ENCODE peak calls at places on chromosome 20, in four cellular contexts. C is GM12878, D is K562, W is HepG2. A is an unnamed sample.

GRCh38 chr20:16803965-16804792 is 56.0 kb downstream of the OTOR start:
- DNase-seq in C (no peak), D (peak; percentile 37), W (peak; percentile 47), A (peak; percentile 67)

GRCh38 chr20:22680031-22680740 is 95.8 kb upstream of the FOXA2 start:
- DNase-seq in C (no peak), D (no peak), W (peak; percentile 58), A (no peak)

GRCh38 chr20:17857639-17858449 is 110.8 kb downstream of the SNX5 start:
- DNase-seq in C (no peak), D (no peak), W (no peak), A (no peak)

GRCh38 chr20:37518606-37519507 is 2.2 kb upstream of the NNAT start:
- DNase-seq in C (no peak), D (no peak), W (no peak), A (no peak)

GRCh38 chr20:19137641-19138040 is 74.8 kb upstream of the SLC24A3 start:
- DNase-seq in C (no peak), D (no peak), W (no peak), A (no peak)

GRCh38 chr20:23119456-23120216 is 33.5 kb upstream of the CD93 start:
- DNase-seq in C (no peak), D (no peak), W (no peak), A (no peak)

GRCh38 chr20:25019381-25020155 is 27.0 kb upstream of the APMAP start:
- DNase-seq in C (no peak), D (no peak), W (peak; percentile 44), A (no peak)

GRCh38 chr20:57707320-57707719 is 2.5 kb downstream of the PMEPA1 start:
- DNase-seq in C (no peak), D (no peak), W (no peak), A (no peak)

GRCh38 chr20:6348908-6349307 is 226.1 kb upstream of the FERMT1 start:
- DNase-seq in C (no peak), D (no peak), W (no peak), A (no peak)

GRCh38 chr20:50387996-50388332 is 122.2 kb upstream of the PTPN1 start:
- DNase-seq in C (no peak), D (no peak), W (no peak), A (no peak)
- TF ChIP-seq USF2 in C (no peak), D (no peak), W (no peak), A (no peak)

DNA sequence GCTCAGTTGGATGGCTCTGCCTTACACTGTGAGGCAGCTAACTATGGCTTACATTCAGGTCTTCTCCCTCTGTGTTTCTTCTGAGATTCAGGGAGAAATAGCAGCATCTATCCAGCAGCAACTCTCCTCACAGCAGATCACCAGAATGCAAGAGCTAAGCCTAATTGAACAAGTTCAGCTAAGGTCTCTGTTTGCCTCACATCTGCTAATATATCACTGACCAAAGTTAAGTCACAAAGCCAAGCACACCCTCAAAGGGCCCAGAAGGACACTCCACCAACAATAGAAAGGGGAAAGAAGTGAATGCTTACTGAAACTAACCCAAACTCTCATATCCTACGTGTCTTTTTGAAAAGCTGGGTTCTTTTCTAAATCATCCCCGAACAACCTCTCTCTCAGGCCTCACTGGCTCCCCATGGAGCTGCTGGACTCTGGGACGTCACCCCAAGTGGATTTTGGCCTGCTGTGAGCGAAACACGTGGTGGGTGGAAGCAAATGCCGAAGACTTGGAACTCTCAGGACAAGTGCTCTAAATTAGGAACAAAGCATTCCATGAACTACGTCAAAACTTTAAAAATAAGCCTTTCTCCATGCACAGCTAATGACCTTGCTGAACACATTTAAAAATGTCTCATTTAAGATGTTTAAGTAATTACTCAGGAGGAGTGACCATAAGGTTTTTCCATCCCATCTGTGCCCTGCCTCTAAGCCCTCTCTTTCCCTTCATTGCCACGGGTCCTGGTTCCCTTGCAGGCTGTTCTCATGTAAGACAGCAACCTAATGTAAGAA is 167.5 kb upstream of the PLCB4 start:
- DNase-seq in C (no peak), D (no peak), W (no peak), A (no peak)
- TF ChIP-seq EP300 in C (no peak), D (no peak), W (no peak), A (no peak)

DNA sequence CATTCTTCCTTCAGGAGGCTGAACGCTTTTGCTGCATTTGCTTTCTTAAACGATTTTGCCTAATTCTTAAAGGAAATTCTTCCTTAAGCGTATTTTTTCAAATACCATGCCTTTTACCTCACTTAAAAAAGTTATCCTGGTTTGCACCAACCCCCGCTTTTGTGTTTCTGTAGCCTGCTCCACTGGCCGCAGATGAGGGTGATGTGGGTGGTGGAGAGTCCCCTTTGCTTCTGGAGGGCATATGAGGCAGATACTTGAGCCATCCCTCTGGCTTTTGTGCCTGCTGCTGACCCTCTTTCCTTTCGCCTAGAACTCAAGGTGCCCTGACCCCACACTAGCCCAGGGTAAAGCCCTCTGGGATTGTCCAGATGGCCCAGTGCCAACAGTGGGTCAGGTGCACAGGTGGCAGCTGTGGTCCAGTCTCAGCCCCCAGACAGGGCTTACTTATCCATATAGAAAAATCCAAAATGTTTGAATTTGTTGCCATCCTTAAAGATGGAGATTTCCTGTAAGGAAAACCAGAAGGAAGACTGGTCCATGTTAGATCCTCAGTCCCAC is 43.9 kb downstream of the SPATA2 start:
- DNase-seq in C (no peak), D (no peak), W (no peak), A (no peak)
- TF ChIP-seq ZBTB33 in C (no peak), D (no peak), W (no peak), A (no peak)

GRCh38 chr20:4150095-4150492 is 134.7 kb upstream of the RNF24 start:
- DNase-seq in C (no peak), D (no peak), W (no peak), A (no peak)
- TF ChIP-seq USF2 in C (no peak), D (no peak), W (no peak), A (no peak)

GRCh38 chr20:15546624-15547023 is 1026.6 kb downstream of the KIF16B start:
- DNase-seq in C (no peak), D (no peak), W (no peak), A (no peak)
- TF ChIP-seq EP300 in C (no peak), D (no peak), W (no peak), A (no peak)

GRCh38 chr20:38973107-38973506 is 11.0 kb downstream of the DHX35 start:
- DNase-seq in C (no peak), D (no peak), W (no peak), A (no peak)

GRCh38 chr20:38968090-38968489 is 5.9 kb downstream of the DHX35 start:
- DNase-seq in C (no peak), D (no peak), W (no peak), A (no peak)

GRCh38 chr20:38969708-38970107 is 7.6 kb downstream of the DHX35 start:
- DNase-seq in C (no peak), D (no peak), W (peak; percentile 27), A (no peak)

GRCh38 chr20:38973546-38974120 is 11.5 kb downstream of the DHX35 start:
- DNase-seq in C (no peak), D (no peak), W (no peak), A (no peak)

GRCh38 chr20:38970302-38970701 is 8.2 kb downstream of the DHX35 start:
- DNase-seq in C (no peak), D (no peak), W (no peak), A (no peak)
- TF ChIP-seq ZBTB33 in C (no peak), D (no peak), W (no peak), A (no peak)

GRCh38 chr20:588932-589672 is 21.0 kb downstream of the TCF15 start:
- DNase-seq in C (peak; percentile 66), D (no peak), W (no peak), A (peak; percentile 32)

GRCh38 chr20:591941-592340 is 18.2 kb downstream of the TCF15 start:
- DNase-seq in C (no peak), D (no peak), W (no peak), A (no peak)

GRCh38 chr20:595330-596308 is 14.5 kb downstream of the TCF15 start:
- DNase-seq in C (no peak), D (no peak), W (no peak), A (no peak)

GRCh38 chr20:588476-588875 is 21.6 kb downstream of the TCF15 start:
- DNase-seq in C (no peak), D (no peak), W (no peak), A (no peak)

DNA sequence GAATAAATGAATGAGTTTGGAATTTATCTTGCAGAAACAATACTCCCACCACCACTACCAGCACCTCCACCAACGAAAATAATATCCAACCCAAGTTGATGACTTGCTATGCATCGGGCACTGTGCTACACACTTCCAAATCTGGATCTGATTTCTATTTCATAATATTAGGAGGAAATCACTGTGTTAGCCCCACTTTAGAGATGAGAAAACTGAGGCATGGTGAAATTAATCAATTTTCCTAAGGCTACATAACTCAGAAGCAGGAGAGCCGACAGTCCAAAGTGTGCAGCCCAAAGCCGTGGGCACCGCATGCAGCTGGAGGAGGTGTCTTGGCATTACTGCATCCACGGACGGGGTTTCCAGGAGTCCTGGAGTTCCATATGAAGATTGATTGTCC is 17.6 kb downstream of the TCF15 start:
- DNase-seq in C (no peak), D (no peak), W (no peak), A (no peak)
- TF ChIP-seq USF2 in C (no peak), D (no peak), W (no peak), A (no peak)